ENCODE peak calls at places on chromosome 10, in eight cellular contexts. One of them, this sample, is unnamed.
A peak's percentile ranks its signal among the peaks of the same experiment; 100 is the strongest.

GRCh38 chr10:112951349-112952281 is 1.6 kb downstream of the TCF7L2 start:
- DNase-seq in nephron progenitor cell: peak; percentile 67
- DNase-seq in stromal cell of bone marrow: peak; percentile 68
- DNase-seq in GM23248: peak; percentile 86
- DNase-seq in tibial nerve: peak; percentile 62
- DNase-seq in caudate nucleus: no peak
- DNase-seq in HCT116: peak; percentile 72
- DNase-seq in GM20000: peak; percentile 56
- DNase-seq in this sample: peak; percentile 46

GRCh38 chr10:33345236-33345635 is 10.8 kb upstream of the NRP1 start:
- DNase-seq in tibial nerve: no peak
- DNase-seq in HCT116: no peak
- DNase-seq in GM23248: no peak
- DNase-seq in caudate nucleus: no peak
- DNase-seq in nephron progenitor cell: no peak
- DNase-seq in GM20000: no peak
- DNase-seq in stromal cell of bone marrow: no peak
- DNase-seq in this sample: no peak

GRCh38 chr10:95391570-95392249 is 100.9 kb upstream of the PDLIM1 start:
- DNase-seq in nephron progenitor cell: peak; percentile 45
- DNase-seq in GM23248: peak; percentile 40
- DNase-seq in caudate nucleus: peak; percentile 38
- DNase-seq in stromal cell of bone marrow: peak; percentile 27
- DNase-seq in GM20000: no peak
- DNase-seq in HCT116: no peak
- DNase-seq in tibial nerve: no peak
- DNase-seq in this sample: no peak

GRCh38 chr10:33935350-33935749 is 600.9 kb upstream of the NRP1 start:
- DNase-seq in GM23248: no peak
- DNase-seq in HCT116: no peak
- DNase-seq in caudate nucleus: no peak
- DNase-seq in nephron progenitor cell: peak; percentile 10
- DNase-seq in stromal cell of bone marrow: no peak
- DNase-seq in tibial nerve: no peak
- DNase-seq in GM20000: no peak
- DNase-seq in this sample: no peak

GRCh38 chr10:74859546-74859945 is 33.1 kb downstream of the KAT6B start:
- DNase-seq in HCT116: no peak
- DNase-seq in stromal cell of bone marrow: no peak
- DNase-seq in GM23248: peak; percentile 11
- DNase-seq in GM20000: no peak
- DNase-seq in tibial nerve: no peak
- DNase-seq in nephron progenitor cell: no peak
- DNase-seq in caudate nucleus: no peak
- DNase-seq in this sample: no peak

GRCh38 chr10:111934926-111935325 is 248.6 kb downstream of the GPAM start:
- DNase-seq in HCT116: no peak
- DNase-seq in tibial nerve: no peak
- DNase-seq in stromal cell of bone marrow: no peak
- DNase-seq in GM20000: no peak
- DNase-seq in nephron progenitor cell: no peak
- DNase-seq in GM23248: no peak
- DNase-seq in caudate nucleus: no peak
- DNase-seq in this sample: no peak

GRCh38 chr10:11824825-11825224 is 1.7 kb downstream of the PROSER2 start:
- DNase-seq in stromal cell of bone marrow: no peak
- DNase-seq in tibial nerve: no peak
- DNase-seq in HCT116: no peak
- DNase-seq in GM20000: no peak
- DNase-seq in caudate nucleus: no peak
- DNase-seq in nephron progenitor cell: no peak
- DNase-seq in GM23248: no peak
- DNase-seq in this sample: no peak

GRCh38 chr10:1228463-1228975 is 172.3 kb downstream of the WDR37 start:
- DNase-seq in stromal cell of bone marrow: no peak
- DNase-seq in GM23248: no peak
- DNase-seq in HCT116: no peak
- DNase-seq in nephron progenitor cell: no peak
- DNase-seq in tibial nerve: no peak
- DNase-seq in GM20000: no peak
- DNase-seq in caudate nucleus: no peak
- DNase-seq in this sample: no peak